ENCODE peak calls at places on chromosomes 13 and 19, in seven cellular contexts. M is stimulated activated CD4-positive, alpha-beta T cell treated with anti-CD3 and anti-CD28 coated beads, Interleukin-15, amount 100 ng/mL, for 1 hour; G is amniotic stem cell; D is effector CD4-positive, alpha-beta T cell; T is neural crest cell; N is stimulated activated CD8-positive, alpha-beta memory T cell treated with anti-CD3 and anti-CD28 coated beads, Interleukin-15, amount 100 ng/mL, for 24 hours; K is T-cell. H is an unnamed sample.

GRCh38 chr19:55251296-55252081 is 7.3 kb downstream of the PPP6R1 start:
- DNase-seq in M (no peak), G (no peak), D (peak), T (no peak), N (no peak), K (no peak), H (no peak)

GRCh38 chr19:49643466-49643865 is 1.5 kb downstream of the SCAF1 start:
- DNase-seq in M (no peak), G (no peak), D (no peak), T (no peak), N (no peak), K (no peak), H (no peak)

GRCh38 chr19:1365306-1365963 is 18.3 kb upstream of the NDUFS7 start:
- DNase-seq in M (no peak), G (no peak), D (no peak), T (no peak), N (no peak), K (no peak), H (no peak)

GRCh38 chr19:38792250-38793111 is 3.5 kb downstream of the LGALS7B start:
- DNase-seq in M (peak), G (no peak), D (no peak), T (no peak), N (no peak), K (peak), H (no peak)

GRCh38 chr19:33393286-33394005 is 19.9 kb downstream of the CEBPG start:
- DNase-seq in M (no peak), G (no peak), D (no peak), T (no peak), N (no peak), K (no peak), H (peak)

GRCh38 chr19:42023121-42023942 is 29.3 kb upstream of the ATP1A3 start:
- DNase-seq in M (no peak), G (no peak), D (no peak), T (peak), N (no peak), K (no peak), H (no peak)

GRCh38 chr13:102970542-102970941 is 95.7 kb downstream of the SLC10A2 start:
- DNase-seq in M (no peak), G (no peak), D (no peak), T (no peak), N (no peak), K (no peak), H (no peak)

GRCh38 chr13:47277774-47278173 is 380.9 kb upstream of the HTR2A start:
- DNase-seq in M (no peak), G (no peak), D (no peak), T (no peak), N (no peak), K (no peak), H (no peak)

GRCh38 chr13:97360610-97361009 is 73.4 kb upstream of the RAP2A start:
- DNase-seq in M (no peak), G (no peak), D (no peak), T (no peak), N (no peak), K (no peak), H (no peak)

GRCh38 chr19:55696301-55697068 is 21.5 kb downstream of the EPN1 start:
- DNase-seq in M (no peak), G (no peak), D (no peak), T (no peak), N (no peak), K (no peak), H (no peak)

GRCh38 chr13:36135876-36136275 is 4.7 kb upstream of the DCLK1 start:
- DNase-seq in M (no peak), G (no peak), D (no peak), T (no peak), N (no peak), K (no peak), H (no peak)

GRCh38 chr13:80083516-80084085 is 257.3 kb downstream of the SPRY2 start:
- DNase-seq in M (no peak), G (peak), D (no peak), T (no peak), N (no peak), K (no peak), H (no peak)